ENCODE peak calls at places on chromosomes 4 and X, in seven cellular contexts. Q is activated CD4-positive, alpha-beta T cell treated with anti-CD3 and anti-CD28 coated beads for 1 hour; R is AG04450; A is A549; B is iPS DF 19.7; L is Right ventricle myocardium superior; H is BJ. I is an unnamed sample.

GRCh38 chr4:1345905-1346780 is 865 bp upstream of the UVSSA start:
- DNase-seq in Q (peak), A (peak), R (no peak), H (no peak), B (no peak), L (peak), I (peak)

GRCh38 chr4:187235456-187236170 is 512.0 kb upstream of the FAT1 start:
- DNase-seq in B (no peak), L (no peak), A (peak), H (no peak), Q (no peak), R (no peak), I (no peak)

GRCh38 chr4:10599574-10599973 is 85.0 kb downstream of the CLNK start:
- DNase-seq in R (no peak), Q (no peak), H (no peak), A (no peak), B (no peak), L (no peak), I (peak)

GRCh38 chrX:2627272-2627867 is 63.7 kb upstream of the CD99 start:
- DNase-seq in Q (peak), L (no peak), R (no peak), H (no peak), A (peak), B (no peak), I (peak)

GRCh38 chrX:102155806-102156179 is at the start of gene BEX5:
- DNase-seq in A (no peak), B (peak), H (no peak), Q (peak), R (no peak), L (peak), I (peak)

GRCh38 chr4:176660561-176660960 is 132.2 kb downstream of the VEGFC start:
- DNase-seq in B (no peak), A (peak), L (no peak), H (no peak), R (no peak), Q (no peak), I (peak)

GRCh38 chr4:26751838-26752237 is 108.8 kb upstream of the STIM2 start:
- DNase-seq in A (no peak), H (no peak), Q (no peak), R (no peak), B (no peak), L (no peak), I (no peak)

GRCh38 chr4:128338634-128339355 is 51.2 kb upstream of the PGRMC2 start:
- DNase-seq in A (peak), Q (no peak), L (no peak), B (no peak), R (peak), H (peak), I (no peak)

GRCh38 chrX:7996414-7996813 is 69.2 kb upstream of the PNPLA4 start:
- DNase-seq in A (peak), Q (no peak), L (no peak), R (no peak), H (no peak), B (no peak), I (peak)

GRCh38 chr4:40152642-40153041 is 44.2 kb upstream of the RHOH start:
- DNase-seq in L (no peak), Q (no peak), A (no peak), B (no peak), R (no peak), H (no peak), I (no peak)

GRCh38 chrX:69262036-69262905 is 97.0 kb upstream of the PJA1 start:
- DNase-seq in H (no peak), A (no peak), B (no peak), L (peak), R (no peak), Q (no peak), I (no peak)

GRCh38 chr4:147312376-147313046 is 168.4 kb upstream of the EDNRA start:
- DNase-seq in L (no peak), H (no peak), B (no peak), R (no peak), Q (no peak), A (no peak), I (peak)

GRCh38 chr4:105227054-105227453 is 80.4 kb downstream of the TET2 start:
- DNase-seq in R (no peak), A (no peak), Q (no peak), H (no peak), L (no peak), B (no peak), I (no peak)

GRCh38 chrX:139770366-139770765 is 62.4 kb upstream of the MCF2 start:
- DNase-seq in R (no peak), B (no peak), A (no peak), L (no peak), Q (no peak), H (no peak), I (no peak)

GRCh38 chrX:36071064-36071463 is 151.5 kb downstream of the CFAP47 start:
- DNase-seq in Q (no peak), H (no peak), L (no peak), R (no peak), B (no peak), A (no peak), I (no peak)